ENCODE peak calls at places on chromosomes 3 and 15, in four cellular contexts. I is GM23338, A is heart right ventricle, N is SK-N-SH. O is an unnamed sample. For H3K27me3, the result is how much of the 10 kb centered on the place peaks cover.

GRCh38 chr15:27254016-27254415 is 283.0 kb downstream of the GABRG3 start:
- DNase-seq in I (peak), A (no peak), N (no peak), O (no peak)

GRCh38 chr3:125693887-125694286 is 98.6 kb upstream of the OSBPL11 start:
- DNase-seq in I (no peak), A (no peak), N (no peak), O (no peak)

GRCh38 chr15:82855286-82856092 is 46.1 kb downstream of the WHAMM start:
- DNase-seq in I (no peak), A (peak), N (no peak), O (no peak)

GRCh38 chr3:188664795-188665194 is 507.0 kb upstream of the TPRG1 start:
- DNase-seq in I (peak), A (no peak), N (peak), O (no peak)

GRCh38 chr3:16460886-16461285 is 52.6 kb downstream of the RFTN1 start:
- DNase-seq in I (no peak), A (no peak), N (no peak), O (no peak)

GRCh38 chr3:18580268-18580667 is 155.1 kb upstream of the SATB1 start:
- DNase-seq in I (no peak), A (no peak), N (no peak), O (no peak)

GRCh38 chr15:38127306-38127731 is 125.3 kb upstream of the SPRED1 start:
- DNase-seq in I (no peak), A (no peak), N (no peak), O (no peak)

GRCh38 chr3:152350139-152350538 is 81.4 kb downstream of the MBNL1 start:
- DNase-seq in I (peak), A (no peak), N (no peak), O (no peak)

GRCh38 chr15:57510647-57511046 is 81.1 kb upstream of the MYZAP start:
- DNase-seq in I (no peak), A (peak), N (no peak), O (no peak)

GRCh38 chr3:10473581-10474438 is 31.6 kb downstream of the ATP2B2 start:
- DNase-seq in I (peak), A (no peak), N (no peak), O (no peak)

GRCh38 chr15:79682851-79683288 is 213.9 kb downstream of the MTHFS start:
- DNase-seq in I (no peak), A (no peak), N (no peak), O (no peak)

GRCh38 chr15:38536201-38536676 is 28.4 kb downstream of the RASGRP1 start:
- DNase-seq in I (no peak), A (no peak), N (no peak), O (no peak)

GRCh38 chr3:128491071-128491899 is 1.7 kb downstream of the GATA2 start:
- DNase-seq in I (no peak), A (no peak), N (no peak), O (no peak)

GRCh38 chr3:69283913-69284312 is 102.0 kb downstream of the FRMD4B start:
- DNase-seq in I (no peak), A (no peak), N (no peak), O (no peak)

GRCh38 chr15:64461577-64462162 is 1.3 kb downstream of the ZNF609 start:
- DNase-seq in I (peak), A (peak), N (peak), O (no peak)

GRCh38 chr3:107753494-107753893 is 230.7 kb downstream of the BBX start:
- DNase-seq in I (peak), A (no peak), N (peak), O (no peak)

GRCh38 chr3:45366305-45366704 is 22.1 kb upstream of the LARS2 start:
- DNase-seq in I (no peak), A (no peak), N (no peak), O (no peak)

GRCh38 chr3:15892311-15892710 is 94.5 kb upstream of the ANKRD28 start:
- DNase-seq in I (no peak), A (no peak), N (no peak), O (no peak)

GRCh38 chr3:184361532-184361931 is at the start of the genes CLCN2 and POLR2H:
- DNase-seq in I (peak), A (peak), N (peak), O (peak)

GRCh38 chr3:39433642-39434041 is 27.1 kb downstream of the RPSA start:
- DNase-seq in I (no peak), A (no peak), N (no peak), O (no peak)

GRCh38 chr15:31387483-31388118 is 61.0 kb downstream of the KLF13 start:
- DNase-seq in I (no peak), A (peak), N (peak), O (no peak)

GRCh38 chr3:195752066-195752465 is 31.3 kb downstream of the MUC20 start:
- DNase-seq in I (no peak), A (no peak), N (no peak), O (peak)

GRCh38 chr3:142288032-142288638 is 62.8 kb upstream of the GK5 start:
- DNase-seq in I (peak), A (no peak), N (no peak), O (no peak)

GRCh38 chr3:50573566-50574279 is 4.4 kb downstream of the HEMK1 start:
- DNase-seq in I (no peak), A (no peak), N (no peak), O (no peak)

GRCh38 chr15:66777054-66777453 is 75.0 kb downstream of the SMAD6 start:
- DNase-seq in I (no peak), A (no peak), N (no peak), O (no peak)

GRCh38 chr15:40245666-40246065 is 6.8 kb downstream of the PAK6 start:
- DNase-seq in I (no peak), A (no peak), N (no peak), O (peak)

GRCh38 chr15:31279221-31280036 is 47.2 kb upstream of the KLF13 start:
- DNase-seq in I (no peak), A (peak), N (peak), O (no peak)

GRCh38 chr15:69410290-69410874 is 3.8 kb upstream of the KIF23 start:
- DNase-seq in I (peak), A (no peak), N (peak), O (no peak)

GRCh38 chr3:43181202-43181910 is 75.5 kb upstream of the POMGNT2 start:
- DNase-seq in I (no peak), A (no peak), N (no peak), O (no peak)

GRCh38 chr3:128415773-128416577 is 50.7 kb downstream of the DNAJB8 start:
- DNase-seq in I (no peak), A (no peak), N (peak), O (no peak)

GRCh38 chr15:73991260-73991659 is 835 bp downstream of the STOML1 start:
- DNase-seq in I (peak), A (peak), N (no peak), O (no peak)

GRCh38 chr3:15997274-15997943 is 177.1 kb upstream of the GALNT15 start:
- DNase-seq in I (no peak), A (no peak), N (no peak), O (no peak)

GRCh38 chr15:65336767-65337435 is 32.4 kb downstream of the RNU5B-1 start:
- DNase-seq in I (no peak), A (no peak), N (peak), O (no peak)

GRCh38 chr3:43165786-43166185 is 59.9 kb upstream of the POMGNT2 start:
- DNase-seq in I (no peak), A (no peak), N (no peak), O (no peak)

GRCh38 chr3:177835917-177836316 is 638.6 kb upstream of the TBL1XR1 start:
- DNase-seq in I (no peak), A (no peak), N (no peak), O (no peak)

GRCh38 chr3:106281231-106281630 is 412.4 kb upstream of the CBLB start:
- DNase-seq in I (no peak), A (no peak), N (no peak), O (no peak)

DNA sequence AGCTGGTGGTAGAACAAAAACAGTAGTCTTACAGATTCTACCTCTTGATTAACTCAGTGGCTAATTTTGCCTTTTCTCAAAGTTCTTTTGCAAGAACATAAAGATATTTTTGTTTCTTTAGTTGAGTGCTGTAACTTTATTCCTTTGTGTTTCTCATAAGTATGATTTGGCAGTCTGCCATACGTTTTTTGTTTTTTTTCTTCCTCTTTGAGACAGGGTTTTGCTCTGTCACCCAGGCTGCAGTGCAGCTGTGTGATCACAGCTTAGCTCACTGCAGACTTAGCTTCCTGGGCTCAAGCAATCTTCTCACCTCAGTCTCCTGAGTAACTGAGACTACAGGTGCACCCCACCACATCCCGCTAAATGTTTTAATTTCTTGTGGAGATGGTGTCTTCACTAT is 22.4 kb downstream of the B3GNT5 start:
- DNase-seq in I (no peak), A (no peak), N (no peak), O (no peak)
- H3K27ac ChIP-seq in I (no peak), A (no peak), N (no peak), O (peak)

DNA sequence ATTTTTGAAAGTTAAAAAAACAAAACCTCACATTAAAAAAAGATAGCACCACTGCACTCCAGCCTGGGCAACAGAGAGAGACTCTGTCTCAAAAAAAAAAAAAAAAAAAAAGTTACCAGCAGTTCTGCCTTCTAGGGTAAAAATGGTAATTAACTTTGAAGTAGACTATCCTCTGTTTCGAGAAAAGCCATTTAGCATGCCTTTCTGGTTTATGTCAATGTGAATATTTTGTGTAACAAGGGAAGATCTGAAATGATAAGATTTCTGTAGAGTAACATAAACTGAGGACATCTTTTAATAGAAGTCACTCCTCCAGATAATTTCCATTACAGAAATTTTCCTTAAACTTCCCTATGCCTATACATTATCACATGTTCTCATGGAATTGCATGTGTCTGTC is 203.2 kb upstream of the GAP43 start:
- DNase-seq in I (no peak), A (no peak), N (no peak), O (no peak)
- TF ChIP-seq CTCF in I (no peak), A (no peak), N (no peak), O (no peak)

GRCh38 chr3:13688034-13688433 is 139.1 kb downstream of the FBLN2 start:
- DNase-seq in I (no peak), A (no peak), N (no peak), O (no peak)
- H3K27me3 ChIP-seq in I (under half), A (half or more), N (under half), O (under half)

DNA sequence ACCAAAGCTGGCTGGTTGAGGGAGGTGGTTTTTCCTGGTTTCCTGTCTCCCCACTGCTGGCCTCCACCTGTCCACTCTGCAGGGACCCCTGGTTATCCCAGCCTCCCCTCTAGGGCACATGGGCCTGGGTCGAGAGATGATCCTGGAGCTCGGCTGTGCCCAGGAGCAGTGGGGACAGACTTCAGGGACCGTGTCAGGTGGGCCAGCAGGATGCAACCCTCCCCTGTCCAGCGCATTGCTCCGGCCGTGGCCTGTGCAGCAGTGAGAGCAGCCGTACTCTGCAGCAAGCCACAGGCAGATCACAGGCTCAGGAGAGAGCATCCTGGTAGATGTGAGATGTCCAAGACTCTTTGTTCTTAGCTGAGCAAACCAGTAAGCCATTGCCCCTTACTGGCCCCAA is 92.5 kb upstream of the RPL32 start:
- DNase-seq in I (no peak), A (no peak), N (no peak), O (no peak)
- H3K27ac ChIP-seq in I (no peak), A (peak), N (no peak), O (no peak)

DNA sequence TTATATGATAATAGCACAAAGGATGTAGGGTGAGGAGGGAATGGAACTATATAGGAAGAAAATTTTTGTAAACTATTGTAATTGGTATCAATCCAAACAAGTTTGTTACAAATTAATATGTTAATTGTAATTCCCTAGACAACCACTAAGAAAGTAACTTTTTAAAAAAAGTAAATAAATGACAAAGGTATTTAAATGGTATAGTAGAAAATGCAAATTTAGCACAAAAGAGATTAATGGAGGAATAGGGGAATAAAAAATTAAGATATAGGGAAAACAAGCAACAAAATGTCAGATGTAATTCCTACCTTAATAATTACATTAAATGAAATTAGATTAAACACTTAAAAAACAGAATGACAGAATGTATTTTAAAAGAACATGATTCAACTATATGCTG is 60.3 kb downstream of the TIMP4 start:
- DNase-seq in I (no peak), A (no peak), N (no peak), O (no peak)
- TF ChIP-seq CTCF in I (no peak), A (no peak), N (no peak), O (no peak)

DNA sequence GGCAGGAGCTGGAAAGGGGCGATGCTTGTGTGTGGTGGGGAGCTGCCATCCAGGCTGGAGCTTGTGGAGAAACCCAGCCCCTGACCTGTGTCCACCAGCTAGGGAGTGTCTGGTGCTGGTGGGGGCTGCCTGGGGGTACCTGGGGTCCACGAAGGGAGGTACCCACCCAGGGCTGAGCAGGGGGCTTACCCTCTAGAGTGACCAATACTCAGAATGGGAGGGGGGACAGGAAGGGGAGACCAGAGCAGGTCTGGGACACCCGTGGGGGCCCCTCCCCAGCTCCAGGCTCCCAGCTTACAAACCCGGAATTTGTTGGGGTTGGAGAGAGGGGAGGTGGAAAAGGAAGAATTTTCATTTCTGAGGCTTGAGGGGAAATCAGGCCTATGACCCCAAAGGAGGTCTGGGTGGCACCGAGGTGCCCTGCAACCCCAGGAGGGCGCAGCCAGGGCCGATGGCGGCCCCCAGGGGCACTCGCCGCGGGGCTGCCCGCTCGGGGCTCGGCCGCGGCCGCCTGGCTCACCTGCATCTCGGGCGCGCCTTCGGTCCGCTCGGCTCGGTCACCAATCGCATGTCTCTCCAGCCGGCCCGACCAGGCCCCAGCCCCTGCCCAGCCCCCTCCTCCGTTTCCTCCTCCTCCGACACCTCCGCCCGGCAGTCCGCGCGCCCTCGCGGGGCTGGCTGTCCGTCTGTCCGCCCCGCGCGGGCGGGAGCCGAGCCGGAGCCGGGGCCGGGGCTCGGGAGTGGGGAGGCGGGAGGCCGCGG is 741 bp downstream of the LINGO1 start:
- DNase-seq in I (peak), A (no peak), N (no peak), O (no peak)
- H3K27me3 ChIP-seq in I (under half), A (under half), N (under half), O (half or more)

GRCh38 chr15:91223902-91224301 is 123.8 kb downstream of the SV2B start:
- DNase-seq in I (no peak), A (no peak), N (no peak), O (no peak)

GRCh38 chr15:91228391-91228790 is 128.3 kb downstream of the SV2B start:
- DNase-seq in I (no peak), A (no peak), N (no peak), O (no peak)

GRCh38 chr15:91224750-91225380 is 124.8 kb downstream of the SV2B start:
- DNase-seq in I (peak), A (peak), N (peak), O (no peak)

GRCh38 chr15:91227062-91227461 is 127.0 kb downstream of the SV2B start:
- DNase-seq in I (no peak), A (no peak), N (no peak), O (no peak)

DNA sequence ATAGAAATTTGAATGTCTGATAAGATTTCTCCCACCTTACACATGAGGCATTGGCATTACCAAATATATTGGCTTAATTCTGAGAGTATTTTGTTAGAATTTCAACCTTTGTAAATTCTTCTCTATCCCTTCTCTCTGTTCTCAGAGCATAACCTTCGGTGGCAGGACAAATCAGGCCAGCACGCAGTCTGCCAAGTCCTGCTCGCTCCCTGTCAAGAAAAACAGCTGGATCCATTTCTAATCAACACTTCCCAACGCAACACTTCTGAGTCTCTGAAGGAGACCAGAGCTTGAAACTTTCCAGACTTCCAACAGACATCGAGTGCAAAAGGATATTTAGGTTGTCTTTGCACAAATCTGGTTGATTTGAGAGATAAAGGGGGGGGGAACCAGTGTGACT is 125.7 kb downstream of the SV2B start:
- DNase-seq in I (no peak), A (no peak), N (no peak), O (no peak)
- H3K27ac ChIP-seq in I (no peak), A (no peak), N (no peak), O (no peak)

DNA sequence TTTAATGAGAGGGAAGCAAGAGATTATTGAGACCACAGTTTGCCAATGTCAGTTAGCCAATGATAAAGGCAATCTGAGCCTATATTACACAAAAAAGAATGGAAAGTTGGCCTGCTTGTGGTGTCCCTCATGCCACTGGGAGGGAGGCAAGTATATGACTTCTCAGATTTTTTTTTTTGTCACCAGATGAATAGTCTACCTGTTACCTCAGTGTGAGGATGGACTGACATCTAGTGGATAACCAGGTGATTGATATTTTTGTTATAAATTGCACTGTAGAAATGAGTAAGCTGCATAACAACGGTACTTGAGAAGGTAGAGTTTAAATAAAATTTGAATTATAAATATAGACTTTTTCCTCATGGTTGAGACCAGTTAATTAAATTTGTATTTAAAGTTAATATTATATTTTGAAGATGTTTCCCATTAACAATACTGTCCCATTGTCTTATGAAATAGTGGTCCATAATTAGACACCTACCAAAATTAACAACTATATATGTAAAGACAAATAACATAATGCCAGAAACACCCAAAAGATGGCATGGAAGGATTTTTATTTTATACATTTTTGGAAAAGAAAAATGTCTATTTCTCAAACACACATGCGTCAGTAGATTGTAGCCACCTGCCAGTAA is 237.8 kb upstream of the GADL1 start:
- DNase-seq in I (peak), A (no peak), N (peak), O (no peak)
- TF ChIP-seq CTCF in I (peak), A (peak), N (peak), O (peak)

O was measured in left lung.